ENCODE peak calls at places on chromosomes 7 and 10, in eight cellular contexts. C is lung, J is AG04450, Y is testis, S is fibroblast of lung, G is astrocyte, H is PC-9, V is GM12878. F is an unnamed sample. For H3K27me3, the result is how much of the 10 kb centered on the place peaks cover.

GRCh38 chr10:18689498-18689897 is 30.3 kb downstream of the ARL5B start:
- DNase-seq in H (no peak), S (peak), Y (no peak), V (no peak), J (no peak), G (no peak), C (no peak), F (no peak)

GRCh38 chr7:83921798-83922607 is 272.6 kb downstream of the SEMA3A start:
- DNase-seq in G (peak), H (no peak), Y (no peak), C (no peak), V (no peak), S (peak), J (no peak), F (no peak)

GRCh38 chr7:135827391-135827790 is 78.8 kb upstream of the FAM180A start:
- DNase-seq in V (no peak), J (no peak), C (no peak), S (no peak), G (no peak), H (peak), Y (no peak), F (no peak)

GRCh38 chr10:12406764-12407400 is 57.5 kb downstream of the CAMK1D start:
- DNase-seq in G (no peak), V (no peak), C (no peak), H (no peak), S (no peak), Y (peak), J (no peak), F (no peak)

GRCh38 chr10:5649746-5650145 is 16.6 kb downstream of the ASB13 start:
- DNase-seq in J (no peak), G (no peak), S (no peak), C (no peak), Y (no peak), V (no peak), H (no peak), F (no peak)

GRCh38 chr7:150404785-150405583 is 25.9 kb downstream of the ZNF775 start:
- DNase-seq in V (no peak), G (peak), C (peak), Y (peak), J (peak), S (peak), H (peak), F (peak)

GRCh38 chr10:79223346-79224048 is 123.8 kb upstream of the PPIF start:
- DNase-seq in V (no peak), C (peak), H (no peak), Y (peak), S (peak), J (no peak), G (peak), F (no peak)

GRCh38 chr10:29141761-29142160 is 147.1 kb upstream of the LYZL1 start:
- DNase-seq in S (no peak), H (peak), V (no peak), J (no peak), Y (no peak), G (peak), C (no peak), F (no peak)

GRCh38 chr10:3892440-3893101 is 107.6 kb upstream of the KLF6 start:
- DNase-seq in H (no peak), Y (no peak), V (no peak), C (no peak), J (no peak), G (peak), S (no peak), F (no peak)

GRCh38 chr10:91683976-91684375 is 51.1 kb upstream of the PPP1R3C start:
- DNase-seq in Y (no peak), V (no peak), C (no peak), G (peak), S (peak), H (no peak), J (peak), F (no peak)

GRCh38 chr7:43890468-43890867 is 15.9 kb downstream of the URGCP start:
- DNase-seq in J (no peak), G (no peak), V (no peak), H (no peak), C (no peak), S (no peak), Y (no peak), F (peak)

GRCh38 chr7:70463332-70463938 is 668.5 kb upstream of the GALNT17 start:
- DNase-seq in G (no peak), Y (no peak), C (no peak), H (no peak), S (no peak), J (no peak), V (no peak), F (no peak)

GRCh38 chr10:124701881-124702656 is 42.1 kb downstream of the FAM53B start:
- DNase-seq in S (peak), Y (peak), J (no peak), C (no peak), G (peak), V (no peak), H (no peak), F (no peak)

GRCh38 chr10:68067029-68067428 is 8.1 kb downstream of the HERC4 start:
- DNase-seq in C (no peak), V (no peak), H (no peak), S (no peak), Y (no peak), J (no peak), G (no peak), F (no peak)

GRCh38 chr10:13993634-13994033 is 337.1 kb downstream of the FRMD4A start:
- DNase-seq in J (no peak), Y (no peak), G (no peak), V (no peak), S (no peak), C (no peak), H (no peak), F (no peak)

GRCh38 chr10:129765664-129766550 is 198.2 kb downstream of the EBF3 start:
- DNase-seq in H (no peak), V (no peak), J (no peak), C (no peak), S (no peak), G (no peak), Y (peak), F (no peak)

GRCh38 chr10:59708816-59709471 is 706 bp downstream of the SLC16A9 start:
- DNase-seq in H (no peak), J (no peak), Y (peak), S (no peak), G (no peak), V (no peak), C (no peak), F (peak)

GRCh38 chr7:157587487-157588270 is 250.9 kb downstream of the DNAJB6 start:
- DNase-seq in G (no peak), S (no peak), J (no peak), Y (no peak), C (no peak), H (no peak), V (no peak), F (no peak)

GRCh38 chr7:15305002-15305600 is 256.7 kb downstream of the AGMO start:
- DNase-seq in V (no peak), H (peak), J (peak), Y (peak), S (peak), C (no peak), G (peak), F (peak)

GRCh38 chr7:130272456-130273080 is 5.9 kb downstream of the CPA2 start:
- DNase-seq in G (no peak), C (no peak), V (no peak), H (no peak), S (no peak), Y (no peak), J (no peak), F (peak)

GRCh38 chr7:127876393-127876792 is 154.8 kb downstream of the LRRC4 start:
- DNase-seq in Y (no peak), C (no peak), S (peak), G (peak), H (no peak), V (no peak), J (no peak), F (no peak)

GRCh38 chr7:39746162-39746782 is 122.9 kb downstream of the RALA start:
- DNase-seq in J (peak), Y (peak), V (no peak), S (peak), G (peak), C (peak), H (peak), F (peak)

GRCh38 chr7:39745320-39745719 is 121.9 kb downstream of the RALA start:
- DNase-seq in H (no peak), Y (no peak), S (no peak), C (no peak), J (no peak), G (no peak), V (no peak), F (no peak)

GRCh38 chr7:39741942-39742623 is 118.7 kb downstream of the RALA start:
- DNase-seq in C (no peak), H (peak), G (peak), V (no peak), S (peak), J (no peak), Y (peak), F (peak)

GRCh38 chr7:39749177-39749576 is 125.8 kb downstream of the RALA start:
- DNase-seq in S (peak), G (peak), C (no peak), Y (no peak), H (no peak), J (no peak), V (no peak), F (no peak)

GRCh38 chr7:39744620-39745019 is 121.2 kb downstream of the RALA start:
- DNase-seq in V (no peak), G (no peak), H (no peak), Y (no peak), C (no peak), S (no peak), J (no peak), F (no peak)
- H3K27ac ChIP-seq in V (no peak), G (no peak), H (no peak), Y (no peak), C (no peak), S (no peak), J (no peak), F (no peak)

GRCh38 chr7:155449008-155449879 is 8.7 kb upstream of the EN2 start:
- DNase-seq in J (no peak), H (no peak), V (no peak), S (no peak), Y (no peak), G (no peak), C (no peak), F (no peak)

GRCh38 chr7:155450558-155450827 is 7.4 kb upstream of the EN2 start:
- DNase-seq in V (no peak), H (no peak), C (no peak), G (no peak), S (no peak), Y (no peak), J (no peak), F (no peak)

GRCh38 chr7:155448632-155449007 is 9.3 kb upstream of the EN2 start:
- DNase-seq in S (no peak), H (no peak), Y (no peak), C (no peak), J (no peak), V (no peak), G (no peak), F (no peak)

GRCh38 chr7:155450828-155451521 is 7.0 kb upstream of the EN2 start:
- DNase-seq in G (no peak), J (no peak), C (no peak), Y (no peak), H (no peak), S (no peak), V (no peak), F (no peak)

DNA sequence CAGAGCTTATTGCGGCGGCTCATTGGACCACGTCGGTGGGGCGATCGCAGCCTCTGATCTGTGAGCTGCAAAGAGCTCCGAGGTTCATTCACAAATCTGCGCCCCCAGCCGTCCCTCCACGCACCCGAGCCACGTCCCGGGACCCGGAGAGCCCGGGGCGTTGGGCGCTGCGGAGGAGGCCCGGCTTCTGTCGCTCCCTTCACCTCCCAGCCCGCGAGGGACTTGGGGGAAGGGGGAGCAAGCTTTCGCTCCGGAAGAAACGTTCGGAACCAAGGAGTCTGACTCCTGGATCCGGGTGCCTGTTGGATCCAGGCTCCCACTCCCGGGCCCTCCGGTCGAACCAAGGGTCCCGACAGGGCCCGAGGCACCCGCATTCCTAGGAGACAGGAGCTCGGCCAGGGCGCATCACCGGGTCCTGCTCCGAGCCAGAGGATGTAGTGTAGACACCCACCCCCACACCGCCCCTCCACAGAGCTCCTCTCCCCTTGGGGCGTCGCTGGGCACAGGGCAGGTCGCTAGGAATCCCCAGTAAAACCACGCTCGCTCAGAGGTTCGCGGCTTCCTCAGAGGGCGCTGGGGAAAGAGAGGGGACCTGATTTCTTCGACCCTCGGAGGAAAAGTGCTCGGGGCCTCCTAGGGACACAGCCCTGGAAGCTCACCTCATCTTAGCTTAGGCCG is 7.9 kb upstream of the EN2 start:
- DNase-seq in C (no peak), G (no peak), Y (no peak), S (no peak), J (no peak), V (no peak), H (no peak), F (no peak)
- H3K27me3 ChIP-seq in C (under half), G (half or more), Y (under half), S (half or more), J (half or more), V (under half), H (half or more), F (half or more)

GRCh38 chr10:61664985-61665384 is 2.3 kb downstream of the CABCOCO1 start:
- DNase-seq in C (no peak), G (no peak), H (no peak), S (no peak), Y (no peak), J (no peak), V (no peak), F (no peak)

GRCh38 chr10:61663466-61663865 is 737 bp downstream of the CABCOCO1 start:
- DNase-seq in H (no peak), V (no peak), J (no peak), G (no peak), S (no peak), Y (no peak), C (no peak), F (no peak)

GRCh38 chr10:61662794-61663259 is at the start of gene CABCOCO1:
- DNase-seq in H (no peak), J (no peak), V (no peak), C (peak), S (peak), G (peak), Y (peak), F (peak)
- TF ChIP-seq CTCF in H (no peak), J (peak), V (no peak), C (no peak), S (no peak), G (no peak), Y (no peak), F (no peak)

GRCh38 chr10:10165415-10165814 is 852.3 kb upstream of the CELF2 start:
- DNase-seq in S (no peak), G (no peak), C (no peak), V (no peak), H (no peak), Y (no peak), J (no peak), F (no peak)
- H3K27ac ChIP-seq in S (no peak), G (no peak), C (no peak), V (no peak), H (no peak), Y (no peak), J (no peak), F (no peak)

GRCh38 chr7:99132922-99133321 is 11.0 kb downstream of the SMURF1 start:
- DNase-seq in S (peak), V (no peak), C (no peak), H (no peak), G (peak), Y (no peak), J (peak), F (no peak)

GRCh38 chr7:99133766-99134564 is 9.9 kb downstream of the SMURF1 start:
- DNase-seq in G (no peak), J (no peak), S (no peak), V (no peak), Y (no peak), H (no peak), C (no peak), F (no peak)

GRCh38 chr7:99139031-99139430 is 4.9 kb downstream of the SMURF1 start:
- DNase-seq in Y (no peak), V (no peak), H (peak), S (peak), C (no peak), J (no peak), G (peak), F (no peak)

GRCh38 chr7:99137418-99138180 is 6.3 kb downstream of the SMURF1 start:
- DNase-seq in G (peak), C (no peak), V (no peak), Y (no peak), J (peak), H (no peak), S (peak), F (no peak)

GRCh38 chr7:99135938-99136337 is 8.0 kb downstream of the SMURF1 start:
- DNase-seq in G (no peak), V (no peak), J (no peak), C (no peak), H (no peak), Y (no peak), S (no peak), F (no peak)
- H3K27me3 ChIP-seq in G (under half), V (under half), J (under half), C (under half), H (under half), Y (under half), S (under half), F (under half)